ENCODE peak calls at places on chromosomes 13 and 19, in six cellular contexts. One of them, this sample, is unnamed. For H3K27me3 and H3K9me3, the result is how much of the 10 kb centered on the place peaks cover.

GRCh38 chr13:47426126-47426849 is 529.4 kb upstream of the HTR2A start:
- DNase-seq in AG04450: no peak
- DNase-seq in left lung: peak
- DNase-seq in esophagus squamous epithelium: no peak
- DNase-seq in CD4-positive, alpha-beta T cell: no peak
- DNase-seq in colonic mucosa: peak
- DNase-seq in this sample: peak

GRCh38 chr13:48000559-48001126 is 430 bp downstream of the SUCLA2 start:
- DNase-seq in AG04450: no peak
- DNase-seq in left lung: no peak
- DNase-seq in esophagus squamous epithelium: no peak
- DNase-seq in CD4-positive, alpha-beta T cell: peak
- DNase-seq in colonic mucosa: peak
- DNase-seq in this sample: no peak

GRCh38 chr19:5484398-5485285 is 29.4 kb downstream of the ZNRF4 start:
- DNase-seq in AG04450: peak
- DNase-seq in left lung: no peak
- DNase-seq in esophagus squamous epithelium: no peak
- DNase-seq in CD4-positive, alpha-beta T cell: no peak
- DNase-seq in colonic mucosa: no peak
- DNase-seq in this sample: no peak

GRCh38 chr19:39223703-39224279 is 19.7 kb upstream of the SYCN start:
- DNase-seq in AG04450: no peak
- DNase-seq in left lung: no peak
- DNase-seq in esophagus squamous epithelium: no peak
- DNase-seq in CD4-positive, alpha-beta T cell: no peak
- DNase-seq in colonic mucosa: no peak
- DNase-seq in this sample: no peak

GRCh38 chr13:105316731-105317130 is 1218.7 kb downstream of the EFNB2 start:
- DNase-seq in AG04450: no peak
- DNase-seq in left lung: no peak
- DNase-seq in esophagus squamous epithelium: no peak
- DNase-seq in CD4-positive, alpha-beta T cell: no peak
- DNase-seq in colonic mucosa: no peak
- DNase-seq in this sample: no peak

GRCh38 chr13:62973804-62974203 is 1558.2 kb upstream of the PCDH20 start:
- DNase-seq in AG04450: no peak
- DNase-seq in left lung: no peak
- DNase-seq in esophagus squamous epithelium: no peak
- DNase-seq in CD4-positive, alpha-beta T cell: no peak
- DNase-seq in colonic mucosa: no peak
- DNase-seq in this sample: no peak

GRCh38 chr13:37029617-37030016 is 29.0 kb downstream of the EXOSC8 start:
- DNase-seq in AG04450: peak
- DNase-seq in left lung: no peak
- DNase-seq in esophagus squamous epithelium: no peak
- DNase-seq in CD4-positive, alpha-beta T cell: no peak
- DNase-seq in colonic mucosa: no peak
- DNase-seq in this sample: no peak

GRCh38 chr19:35596366-35596999 is 10.5 kb downstream of the PMIS2 start:
- DNase-seq in AG04450: no peak
- DNase-seq in left lung: no peak
- DNase-seq in esophagus squamous epithelium: no peak
- DNase-seq in CD4-positive, alpha-beta T cell: no peak
- DNase-seq in colonic mucosa: no peak
- DNase-seq in this sample: no peak

GRCh38 chr13:98060282-98060681 is 82.6 kb upstream of the FARP1 start:
- DNase-seq in AG04450: no peak
- DNase-seq in left lung: no peak
- DNase-seq in esophagus squamous epithelium: no peak
- DNase-seq in CD4-positive, alpha-beta T cell: no peak
- DNase-seq in colonic mucosa: no peak
- DNase-seq in this sample: no peak

GRCh38 chr19:7850429-7850819 is 20.4 kb downstream of the EVI5L start:
- DNase-seq in AG04450: no peak
- DNase-seq in left lung: no peak
- DNase-seq in esophagus squamous epithelium: no peak
- DNase-seq in CD4-positive, alpha-beta T cell: no peak
- DNase-seq in colonic mucosa: no peak
- DNase-seq in this sample: no peak

GRCh38 chr13:98961204-98962105 is 16.4 kb downstream of the DOCK9 start:
- DNase-seq in AG04450: no peak
- DNase-seq in left lung: no peak
- DNase-seq in esophagus squamous epithelium: no peak
- DNase-seq in CD4-positive, alpha-beta T cell: no peak
- DNase-seq in colonic mucosa: no peak
- DNase-seq in this sample: no peak

GRCh38 chr19:46786236-46787039 is 2.0 kb downstream of the SLC1A5 start:
- DNase-seq in AG04450: peak
- DNase-seq in left lung: peak
- DNase-seq in esophagus squamous epithelium: no peak
- DNase-seq in CD4-positive, alpha-beta T cell: peak
- DNase-seq in colonic mucosa: peak
- DNase-seq in this sample: peak

GRCh38 chr19:57803594-57804325 is 11.0 kb downstream of the ZNF552 start:
- DNase-seq in AG04450: peak
- DNase-seq in left lung: peak
- DNase-seq in esophagus squamous epithelium: no peak
- DNase-seq in CD4-positive, alpha-beta T cell: no peak
- DNase-seq in colonic mucosa: peak
- DNase-seq in this sample: no peak

GRCh38 chr19:44607049-44607448 is 6.3 kb upstream of the IGSF23 start:
- DNase-seq in AG04450: no peak
- DNase-seq in left lung: no peak
- DNase-seq in esophagus squamous epithelium: no peak
- DNase-seq in CD4-positive, alpha-beta T cell: no peak
- DNase-seq in colonic mucosa: peak
- DNase-seq in this sample: no peak

GRCh38 chr13:19159761-19160420 is 21.7 kb downstream of the TUBA3C start:
- DNase-seq in AG04450: no peak
- DNase-seq in left lung: peak
- DNase-seq in esophagus squamous epithelium: no peak
- DNase-seq in CD4-positive, alpha-beta T cell: no peak
- DNase-seq in colonic mucosa: no peak
- DNase-seq in this sample: no peak

GRCh38 chr19:703651-704446 is 4.9 kb upstream of the PALM start:
- DNase-seq in AG04450: no peak
- DNase-seq in left lung: peak
- DNase-seq in esophagus squamous epithelium: no peak
- DNase-seq in CD4-positive, alpha-beta T cell: peak
- DNase-seq in colonic mucosa: peak
- DNase-seq in this sample: peak

GRCh38 chr13:95492044-95492801 is 60.3 kb upstream of the CLDN10 start:
- DNase-seq in AG04450: no peak
- DNase-seq in left lung: no peak
- DNase-seq in esophagus squamous epithelium: no peak
- DNase-seq in CD4-positive, alpha-beta T cell: no peak
- DNase-seq in colonic mucosa: peak
- DNase-seq in this sample: no peak

GRCh38 chr19:57317503-57317902 is 2.8 kb upstream of the ZNF543 start:
- DNase-seq in AG04450: no peak
- DNase-seq in left lung: no peak
- DNase-seq in esophagus squamous epithelium: no peak
- DNase-seq in CD4-positive, alpha-beta T cell: no peak
- DNase-seq in colonic mucosa: no peak
- DNase-seq in this sample: peak

GRCh38 chr13:23558675-23559536 is 11.3 kb upstream of the TNFRSF19 start:
- DNase-seq in AG04450: peak
- DNase-seq in left lung: peak
- DNase-seq in esophagus squamous epithelium: no peak
- DNase-seq in CD4-positive, alpha-beta T cell: no peak
- DNase-seq in colonic mucosa: no peak
- DNase-seq in this sample: peak

GRCh38 chr19:10271543-10272086 is 695 bp downstream of the ICAM1 start:
- DNase-seq in AG04450: no peak
- DNase-seq in left lung: no peak
- DNase-seq in esophagus squamous epithelium: no peak
- DNase-seq in CD4-positive, alpha-beta T cell: no peak
- DNase-seq in colonic mucosa: peak
- DNase-seq in this sample: no peak

GRCh38 chr13:35599385-35599784 is 122.9 kb upstream of the MAB21L1 start:
- DNase-seq in AG04450: no peak
- DNase-seq in left lung: no peak
- DNase-seq in esophagus squamous epithelium: no peak
- DNase-seq in CD4-positive, alpha-beta T cell: no peak
- DNase-seq in colonic mucosa: no peak
- DNase-seq in this sample: no peak

GRCh38 chr19:11421607-11422098 is 2.5 kb upstream of the RGL3 start:
- DNase-seq in AG04450: no peak
- DNase-seq in left lung: peak
- DNase-seq in esophagus squamous epithelium: no peak
- DNase-seq in CD4-positive, alpha-beta T cell: no peak
- DNase-seq in colonic mucosa: peak
- DNase-seq in this sample: peak

GRCh38 chr13:78102121-78102677 is 183.6 kb upstream of the EDNRB start:
- DNase-seq in AG04450: no peak
- DNase-seq in left lung: no peak
- DNase-seq in esophagus squamous epithelium: no peak
- DNase-seq in CD4-positive, alpha-beta T cell: no peak
- DNase-seq in colonic mucosa: peak
- DNase-seq in this sample: peak

GRCh38 chr13:46160474-46161066 is 21.4 kb downstream of the LCP1 start:
- DNase-seq in AG04450: peak
- DNase-seq in left lung: no peak
- DNase-seq in esophagus squamous epithelium: no peak
- DNase-seq in CD4-positive, alpha-beta T cell: no peak
- DNase-seq in colonic mucosa: no peak
- DNase-seq in this sample: no peak

GRCh38 chr13:113077566-113077952 is 28.0 kb upstream of the F7 start:
- DNase-seq in AG04450: no peak
- DNase-seq in left lung: no peak
- DNase-seq in esophagus squamous epithelium: no peak
- DNase-seq in CD4-positive, alpha-beta T cell: no peak
- DNase-seq in colonic mucosa: no peak
- DNase-seq in this sample: no peak

DNA sequence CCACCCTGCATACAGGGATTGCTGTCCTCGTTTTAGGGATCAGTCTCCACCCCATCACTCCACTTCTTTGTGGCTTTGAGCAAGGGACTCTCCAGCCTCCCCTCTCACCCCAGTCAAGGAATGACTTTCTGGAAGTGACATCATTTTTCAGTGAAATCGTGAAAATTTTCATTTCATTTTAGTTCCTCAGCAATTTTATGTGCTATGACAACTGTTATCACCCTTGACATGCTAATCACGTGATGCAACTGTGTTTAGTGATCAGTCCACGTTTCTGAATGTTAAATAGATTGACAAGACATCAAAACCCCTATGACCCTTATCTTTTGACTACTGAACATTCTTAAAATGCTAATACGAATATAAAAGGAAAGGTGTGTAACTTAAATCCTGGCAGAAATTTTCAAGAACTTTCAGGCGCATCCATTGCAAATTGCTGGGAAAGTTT is 8.0 kb downstream of the C19orf81 start:
- DNase-seq in AG04450: no peak
- DNase-seq in left lung: no peak
- DNase-seq in esophagus squamous epithelium: no peak
- DNase-seq in CD4-positive, alpha-beta T cell: no peak
- DNase-seq in colonic mucosa: no peak
- DNase-seq in this sample: no peak
- H3K27me3 ChIP-seq in AG04450: under half
- H3K27me3 ChIP-seq in left lung: half or more
- H3K27me3 ChIP-seq in esophagus squamous epithelium: under half
- H3K27me3 ChIP-seq in CD4-positive, alpha-beta T cell: half or more
- H3K27me3 ChIP-seq in colonic mucosa: under half
- H3K27me3 ChIP-seq in this sample: half or more

DNA sequence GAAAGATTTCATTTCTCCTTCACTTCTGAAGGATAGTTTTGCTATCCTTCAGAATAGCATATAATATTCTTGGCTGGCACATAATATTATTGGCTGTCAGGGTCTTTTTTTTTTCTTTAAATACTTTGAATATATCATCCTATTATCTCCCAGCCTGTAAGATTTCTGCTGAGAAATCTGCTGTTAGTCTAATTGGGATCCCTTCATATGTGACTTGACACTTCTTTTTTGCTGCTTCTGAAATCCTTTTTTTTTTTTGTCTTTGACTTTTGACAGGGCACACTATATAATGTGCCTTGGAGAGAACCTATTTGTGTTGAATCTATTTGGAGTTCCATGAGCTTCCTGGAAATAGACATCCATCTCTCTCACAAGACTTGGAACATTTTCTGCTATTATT is 136.9 kb upstream of the UBL3 start:
- DNase-seq in AG04450: no peak
- DNase-seq in left lung: no peak
- DNase-seq in esophagus squamous epithelium: no peak
- DNase-seq in CD4-positive, alpha-beta T cell: no peak
- DNase-seq in colonic mucosa: no peak
- DNase-seq in this sample: no peak
- TF ChIP-seq CTCF in AG04450: no peak
- TF ChIP-seq CTCF in left lung: no peak
- TF ChIP-seq CTCF in esophagus squamous epithelium: no peak
- TF ChIP-seq CTCF in CD4-positive, alpha-beta T cell: no peak
- TF ChIP-seq CTCF in colonic mucosa: no peak
- TF ChIP-seq CTCF in this sample: no peak

GRCh38 chr19:37127999-37128820 is 44.3 kb downstream of the ZNF585A start:
- DNase-seq in AG04450: no peak
- DNase-seq in left lung: no peak
- DNase-seq in esophagus squamous epithelium: no peak
- DNase-seq in CD4-positive, alpha-beta T cell: no peak
- DNase-seq in colonic mucosa: no peak
- DNase-seq in this sample: no peak
- H3K9me3 ChIP-seq in AG04450: under half
- H3K9me3 ChIP-seq in left lung: half or more
- H3K9me3 ChIP-seq in esophagus squamous epithelium: under half
- H3K9me3 ChIP-seq in CD4-positive, alpha-beta T cell: half or more
- H3K9me3 ChIP-seq in colonic mucosa: under half
- H3K9me3 ChIP-seq in this sample: half or more

GRCh38 chr19:29364224-29364726 is 151.3 kb upstream of the UQCRFS1 start:
- DNase-seq in AG04450: no peak
- DNase-seq in left lung: no peak
- DNase-seq in esophagus squamous epithelium: no peak
- DNase-seq in CD4-positive, alpha-beta T cell: no peak
- DNase-seq in colonic mucosa: no peak
- DNase-seq in this sample: no peak
- H3K27me3 ChIP-seq in AG04450: under half
- H3K27me3 ChIP-seq in left lung: under half
- H3K27me3 ChIP-seq in esophagus squamous epithelium: under half
- H3K27me3 ChIP-seq in CD4-positive, alpha-beta T cell: under half
- H3K27me3 ChIP-seq in colonic mucosa: under half
- H3K27me3 ChIP-seq in this sample: under half

DNA sequence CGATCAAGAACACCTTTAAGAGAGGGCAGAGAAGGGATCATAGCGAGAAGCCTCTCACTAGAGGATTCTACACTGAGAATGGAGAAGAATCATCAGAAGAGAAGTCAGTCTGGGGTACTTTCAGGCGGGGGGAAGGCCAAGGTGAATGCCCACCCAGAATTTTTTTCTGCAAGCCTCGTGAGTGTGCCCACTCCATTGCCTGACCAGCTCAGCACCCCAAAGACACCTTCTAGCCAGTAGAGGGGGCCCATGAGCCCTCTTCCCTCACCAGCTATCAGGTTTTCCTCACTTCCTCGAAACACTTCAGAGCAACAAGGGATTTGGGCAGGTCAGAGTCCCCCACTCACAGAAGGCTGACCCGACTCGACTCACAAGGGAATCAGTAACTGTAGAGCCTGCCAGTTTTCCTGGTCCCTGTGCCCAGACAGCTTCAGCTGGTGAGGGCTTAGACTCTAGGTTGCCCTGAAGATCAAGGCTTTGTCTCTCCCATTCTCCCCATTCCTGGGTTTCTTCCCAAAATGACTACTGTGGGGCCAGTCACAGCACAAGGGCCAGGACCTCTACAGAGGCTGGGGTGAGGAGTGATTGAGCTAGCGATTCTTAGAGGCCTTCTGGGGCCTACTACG is 18.4 kb downstream of the NLRP13 start:
- DNase-seq in AG04450: no peak
- DNase-seq in left lung: no peak
- DNase-seq in esophagus squamous epithelium: no peak
- DNase-seq in CD4-positive, alpha-beta T cell: no peak
- DNase-seq in colonic mucosa: no peak
- DNase-seq in this sample: no peak
- TF ChIP-seq CTCF in AG04450: no peak
- TF ChIP-seq CTCF in left lung: no peak
- TF ChIP-seq CTCF in esophagus squamous epithelium: no peak
- TF ChIP-seq CTCF in CD4-positive, alpha-beta T cell: no peak
- TF ChIP-seq CTCF in colonic mucosa: no peak
- TF ChIP-seq CTCF in this sample: no peak

This sample was measured in psoas muscle.